ENCODE peak calls at places on chromosome 9, in four cellular contexts. K, Q, Y and C are unnamed samples.

GRCh38 chr9:131476777-131477345 is 25.9 kb upstream of the POMT1 start:
- DNase-seq in K (peak), Q (no peak), Y (no peak), C (no peak)

GRCh38 chr9:100427366-100428263 is 672 bp downstream of the MSANTD3 start:
- DNase-seq in K (peak), Q (peak), Y (peak), C (no peak)

GRCh38 chr9:84557751-84558150 is 111.8 kb upstream of the NTRK2 start:
- DNase-seq in K (no peak), Q (no peak), Y (no peak), C (no peak)

GRCh38 chr9:6080154-6080716 is 64.8 kb upstream of the RANBP6 start:
- DNase-seq in K (peak), Q (peak), Y (peak), C (peak)

GRCh38 chr9:137534256-137535119 is 15.7 kb downstream of the PNPLA7 start:
- DNase-seq in K (no peak), Q (peak), Y (peak), C (peak)

GRCh38 chr9:79711874-79712273 is 140.1 kb downstream of the TLE4 start:
- DNase-seq in K (no peak), Q (no peak), Y (no peak), C (no peak)

GRCh38 chr9:89419978-89420394 is 77.9 kb downstream of the SEMA4D start:
- DNase-seq in K (no peak), Q (no peak), Y (no peak), C (no peak)

GRCh38 chr9:100126423-100126822 is 27.4 kb downstream of the INVS start:
- DNase-seq in K (no peak), Q (no peak), Y (no peak), C (no peak)

GRCh38 chr9:127397722-127398647 is 1.0 kb downstream of the SLC2A8 start:
- DNase-seq in K (peak), Q (peak), Y (peak), C (peak)

GRCh38 chr9:76655121-76655531 is 109.1 kb upstream of the PCA3 start:
- DNase-seq in K (no peak), Q (no peak), Y (no peak), C (no peak)

GRCh38 chr9:113587471-113588031 is 124.0 kb downstream of the RGS3 start:
- DNase-seq in K (no peak), Q (peak), Y (no peak), C (no peak)

GRCh38 chr9:136171801-136172411 is 33.0 kb downstream of the LHX3 start:
- DNase-seq in K (no peak), Q (no peak), Y (no peak), C (no peak)

GRCh38 chr9:136228107-136228875 is 17.3 kb downstream of the QSOX2 start:
- DNase-seq in K (no peak), Q (peak), Y (peak), C (no peak)

GRCh38 chr9:133961226-133962165 is 30.6 kb downstream of the VAV2 start:
- DNase-seq in K (no peak), Q (no peak), Y (no peak), C (peak)

GRCh38 chr9:38278931-38279532 is 113.5 kb upstream of the ALDH1B1 start:
- DNase-seq in K (no peak), Q (no peak), Y (no peak), C (no peak)

GRCh38 chr9:21326526-21327139 is 8.6 kb downstream of the KLHL9 start:
- DNase-seq in K (no peak), Q (peak), Y (peak), C (peak)

GRCh38 chr9:16069671-16070586 is 517.1 kb downstream of the CCDC171 start:
- DNase-seq in K (no peak), Q (peak), Y (no peak), C (no peak)

GRCh38 chr9:91066042-91066415 is 264.4 kb downstream of the SYK start:
- DNase-seq in K (no peak), Q (no peak), Y (no peak), C (no peak)

GRCh38 chr9:116219686-116220085 is 66.1 kb downstream of the PAPPA start:
- DNase-seq in K (no peak), Q (no peak), Y (no peak), C (no peak)

GRCh38 chr9:86741311-86742215 is 205.7 kb downstream of the GAS1 start:
- DNase-seq in K (no peak), Q (peak), Y (peak), C (no peak)

GRCh38 chr9:105067895-105068580 is 140.1 kb upstream of the ABCA1 start:
- DNase-seq in K (no peak), Q (peak), Y (no peak), C (no peak)

GRCh38 chr9:136379401-136379800 is 5.9 kb upstream of the CARD9 start:
- DNase-seq in K (no peak), Q (no peak), Y (no peak), C (no peak)

GRCh38 chr9:133976888-133977287 is 15.2 kb downstream of the VAV2 start:
- DNase-seq in K (no peak), Q (no peak), Y (no peak), C (no peak)

GRCh38 chr9:95023217-95024003 is 294.1 kb downstream of the FANCC start:
- DNase-seq in K (no peak), Q (peak), Y (peak), C (no peak)

GRCh38 chr9:1522219-1522767 is 472.1 kb downstream of the DMRT2 start:
- DNase-seq in K (no peak), Q (no peak), Y (no peak), C (peak)

GRCh38 chr9:130824616-130825015 is 10.4 kb upstream of the ABL1 start:
- DNase-seq in K (no peak), Q (no peak), Y (no peak), C (no peak)

GRCh38 chr9:92986175-92987110 is 39.1 kb downstream of the FGD3 start:
- DNase-seq in K (no peak), Q (no peak), Y (no peak), C (peak)

GRCh38 chr9:8660383-8660782 is 860.8 kb upstream of the DMAC1 start:
- DNase-seq in K (peak), Q (no peak), Y (no peak), C (no peak)

GRCh38 chr9:109124089-109124488 is 4.3 kb upstream of the TMEM245 start:
- DNase-seq in K (no peak), Q (no peak), Y (no peak), C (no peak)

DNA sequence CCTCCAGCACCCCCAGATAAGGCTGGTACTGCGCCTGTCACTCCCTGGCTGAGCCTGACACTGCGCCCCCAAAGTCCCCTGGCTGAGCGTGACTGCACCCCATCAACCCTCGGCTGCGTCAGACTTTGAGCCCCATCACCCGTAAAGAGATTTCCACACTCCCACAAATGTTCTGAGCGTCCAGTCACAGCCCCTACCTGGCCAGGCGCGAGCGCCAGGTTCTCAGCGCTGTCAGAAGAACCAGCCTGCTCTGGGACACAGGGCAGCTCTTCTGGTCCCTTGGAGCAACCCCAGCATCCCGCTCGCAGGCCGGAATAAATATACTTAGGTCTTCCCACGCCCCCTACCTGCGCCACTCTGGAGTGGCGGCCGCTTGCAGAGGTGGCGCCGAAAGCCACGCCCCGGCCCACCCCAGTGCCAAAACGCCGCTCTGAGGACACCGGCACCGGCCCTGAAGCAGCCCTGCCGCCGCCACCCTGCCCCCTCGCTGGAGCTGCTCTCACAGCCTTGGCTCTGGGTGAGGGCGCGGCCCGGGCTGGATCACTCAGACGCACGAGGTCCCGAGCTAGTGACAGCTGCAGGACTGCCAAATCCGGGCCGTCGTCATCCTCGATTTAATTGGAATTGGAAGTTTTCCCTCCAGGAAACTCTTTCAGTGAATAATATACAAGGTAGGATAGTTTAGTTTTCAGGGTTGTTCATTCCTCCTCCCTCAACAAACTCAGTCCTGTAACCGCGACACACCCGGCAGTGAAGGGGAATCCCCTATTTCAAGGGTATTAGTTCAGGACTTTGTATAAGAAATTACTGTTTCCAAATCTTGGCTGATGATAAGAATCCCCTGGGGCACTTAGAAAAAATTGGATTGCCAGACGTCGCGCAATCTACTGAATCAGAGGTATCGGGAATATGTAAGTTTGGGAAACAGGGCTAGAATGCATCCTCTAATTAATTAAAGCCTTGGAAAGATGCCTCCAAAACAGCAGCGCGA is 1.2 kb upstream of the CEMIP2 start:
- DNase-seq in K (peak), Q (no peak), Y (no peak), C (peak)
- TF ChIP-seq CTCF in K (peak), Q (peak), Y (peak), C (no peak)

GRCh38 chr9:19409406-19410194 is 791 bp downstream of the ACER2 start:
- DNase-seq in K (no peak), Q (no peak), Y (peak), C (peak)
- TF ChIP-seq CTCF in K (no peak), Q (no peak), Y (no peak), C (peak)

GRCh38 chr9:29213374-29214161 is 1640.3 kb upstream of the C9orf72 start:
- DNase-seq in K (no peak), Q (no peak), Y (peak), C (peak)

GRCh38 chr9:29214162-29214520 is 1640.9 kb upstream of the C9orf72 start:
- DNase-seq in K (no peak), Q (no peak), Y (peak), C (peak)

GRCh38 chr9:29211003-29211584 is 1637.8 kb upstream of the C9orf72 start:
- DNase-seq in K (no peak), Q (no peak), Y (no peak), C (no peak)

GRCh38 chr9:29211681-29212589 is 1638.7 kb upstream of the C9orf72 start:
- DNase-seq in K (no peak), Q (no peak), Y (peak), C (peak)

DNA sequence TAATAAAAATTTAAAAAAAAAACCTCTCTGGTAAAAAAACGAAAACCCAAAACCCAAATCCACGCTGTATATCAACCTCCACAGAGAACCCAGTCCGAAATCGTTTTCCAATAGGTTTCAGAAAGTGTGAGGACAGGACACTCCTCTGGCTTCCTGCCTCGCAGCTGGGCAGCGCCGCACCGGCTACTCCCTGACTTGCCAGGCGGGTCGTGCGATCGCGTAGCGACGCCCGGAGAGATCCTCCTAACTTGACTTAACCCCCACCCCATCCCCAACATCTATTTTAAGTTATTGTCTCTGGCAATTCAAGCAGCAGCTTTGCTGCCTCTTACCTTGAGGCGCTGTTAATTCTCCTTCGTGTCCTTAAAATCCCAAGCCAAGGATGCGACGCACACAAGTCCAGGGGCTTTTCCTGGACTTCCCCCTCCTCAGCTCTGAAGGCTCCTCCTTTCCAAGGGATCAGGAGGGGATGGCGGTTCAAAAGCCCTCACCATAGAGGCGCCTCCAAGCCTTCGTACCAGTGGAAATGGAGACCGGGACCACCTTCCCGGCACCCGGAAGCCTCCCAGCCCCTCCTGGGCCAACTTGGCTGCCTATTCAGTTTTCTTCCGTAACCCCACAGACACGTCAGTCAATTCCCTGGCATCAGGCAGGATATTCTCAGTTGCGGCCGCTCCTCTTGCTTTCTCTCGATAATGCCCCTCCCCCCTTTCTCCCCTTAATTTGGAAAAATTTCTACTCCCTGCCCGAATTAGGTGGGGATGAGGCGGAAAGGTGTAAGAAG is 1639.5 kb upstream of the C9orf72 start:
- DNase-seq in K (no peak), Q (no peak), Y (peak), C (peak)
- TF ChIP-seq CTCF in K (no peak), Q (no peak), Y (no peak), C (no peak)

GRCh38 chr9:4762889-4763521 is 22.0 kb upstream of the AK3 start:
- DNase-seq in K (no peak), Q (no peak), Y (no peak), C (peak)
- TF ChIP-seq CTCF in K (no peak), Q (no peak), Y (peak), C (no peak)